ENCODE peak calls at places on chromosomes 3 and 15, in nine cellular contexts. A, W, Q, H, K, X, G, M and L are unnamed samples.

GRCh38 chr15:29612701-29613100 is 209.6 kb downstream of the TJP1 start:
- DNase-seq in A (no peak), X (no peak), H (no peak), M (no peak), G (no peak), K (peak), Q (peak), W (peak), L (peak)

GRCh38 chr3:134059680-134060560 is 30.2 kb upstream of the SLCO2A1 start:
- DNase-seq in Q (peak), W (no peak), X (peak), K (no peak), G (no peak), M (no peak), H (no peak), A (peak), L (peak)

GRCh38 chr3:105647047-105647446 is 221.8 kb downstream of the CBLB start:
- DNase-seq in G (peak), W (peak), K (peak), M (no peak), H (no peak), Q (peak), X (peak), A (no peak), L (peak)

GRCh38 chr3:124845406-124845805 is 41.8 kb downstream of the ITGB5 start:
- DNase-seq in A (no peak), X (peak), Q (peak), W (peak), M (no peak), H (peak), G (peak), K (peak), L (peak)

GRCh38 chr3:3196148-3196861 is 16.8 kb upstream of the CRBN start:
- DNase-seq in W (peak), Q (no peak), K (peak), X (peak), M (no peak), A (no peak), H (no peak), G (no peak), L (no peak)

GRCh38 chr3:177525414-177525813 is 328.1 kb upstream of the TBL1XR1 start:
- DNase-seq in X (no peak), G (no peak), M (no peak), K (no peak), H (no peak), Q (no peak), A (no peak), W (no peak), L (no peak)

GRCh38 chr3:4688411-4688810 is 195.3 kb downstream of the ITPR1 start:
- DNase-seq in Q (no peak), A (no peak), H (no peak), K (no peak), M (no peak), G (no peak), X (peak), W (peak), L (no peak)

GRCh38 chr3:140441006-140441405 is 236.9 kb upstream of the TRIM42 start:
- DNase-seq in Q (peak), A (no peak), H (peak), K (peak), W (peak), M (no peak), X (peak), G (no peak), L (peak)

GRCh38 chr3:196735751-196736150 is 3.9 kb upstream of the PAK2 start:
- DNase-seq in K (no peak), H (no peak), Q (peak), X (peak), G (no peak), A (no peak), W (no peak), M (no peak), L (no peak)

GRCh38 chr3:8503461-8503860 is 1.8 kb downstream of the LMCD1 start:
- DNase-seq in A (no peak), W (no peak), G (no peak), H (no peak), Q (no peak), K (no peak), M (no peak), X (peak), L (no peak)

GRCh38 chr3:16462679-16463078 is 50.8 kb downstream of the RFTN1 start:
- DNase-seq in A (no peak), X (no peak), Q (no peak), H (no peak), K (no peak), G (no peak), M (no peak), W (no peak), L (no peak)

GRCh38 chr3:35602395-35602936 is 36.9 kb upstream of the ARPP21 start:
- DNase-seq in Q (no peak), K (no peak), W (no peak), H (no peak), A (no peak), X (no peak), G (no peak), M (no peak), L (no peak)

GRCh38 chr3:171351676-171352075 is 108.5 kb downstream of the TNIK start:
- DNase-seq in K (peak), M (no peak), X (peak), Q (peak), W (peak), H (no peak), G (no peak), A (no peak), L (peak)

GRCh38 chr3:127986803-127987202 is 65.4 kb upstream of the SEC61A1 start:
- DNase-seq in K (no peak), M (no peak), A (no peak), H (no peak), Q (no peak), X (no peak), G (no peak), W (no peak), L (no peak)

GRCh38 chr3:83189634-83190033 is 1428.2 kb upstream of the GBE1 start:
- DNase-seq in W (no peak), X (no peak), G (no peak), A (no peak), Q (no peak), K (no peak), H (no peak), M (no peak), L (no peak)

GRCh38 chr3:112873632-112874031 is 27.0 kb upstream of the CD200R1L start:
- DNase-seq in M (no peak), A (no peak), K (no peak), Q (no peak), X (no peak), H (no peak), G (no peak), W (no peak), L (no peak)

GRCh38 chr15:77180270-77180669 is 109.4 kb upstream of the TSPAN3 start:
- DNase-seq in H (no peak), X (no peak), A (no peak), M (no peak), G (no peak), Q (no peak), K (no peak), W (no peak), L (no peak)

GRCh38 chr3:183178833-183179549 is 16.5 kb upstream of the LAMP3 start:
- DNase-seq in K (peak), W (peak), H (peak), X (peak), Q (no peak), G (no peak), M (peak), A (no peak), L (peak)

GRCh38 chr3:182979103-182979697 is 1.1 kb downstream of the DCUN1D1 start:
- DNase-seq in W (peak), X (no peak), K (no peak), H (no peak), Q (peak), A (no peak), G (no peak), M (no peak), L (no peak)

GRCh38 chr3:188345223-188345622 is 191.3 kb downstream of the LPP start:
- DNase-seq in W (peak), G (no peak), M (no peak), Q (peak), X (peak), A (no peak), K (peak), H (no peak), L (peak)

GRCh38 chr3:23685484-23686258 is 120.1 kb upstream of the UBE2E1 start:
- DNase-seq in H (peak), M (no peak), G (peak), W (peak), K (peak), Q (peak), X (peak), A (peak), L (peak)

GRCh38 chr15:78853500-78853899 is 19.2 kb upstream of the MORF4L1 start:
- DNase-seq in W (no peak), Q (no peak), M (no peak), A (no peak), G (no peak), X (no peak), H (no peak), K (no peak), L (no peak)

GRCh38 chr3:39724233-39724846 is 85.1 kb upstream of the MYRIP start:
- DNase-seq in M (no peak), K (no peak), X (peak), H (no peak), Q (no peak), G (no peak), A (no peak), W (peak), L (peak)

GRCh38 chr3:34376691-34377090 is 578.3 kb downstream of the PDCD6IP start:
- DNase-seq in X (no peak), G (no peak), H (no peak), A (no peak), Q (no peak), M (no peak), K (no peak), W (no peak), L (no peak)

GRCh38 chr3:130662407-130663028 is 84.1 kb downstream of the PIK3R4 start:
- DNase-seq in H (no peak), W (peak), K (no peak), Q (no peak), G (no peak), M (no peak), A (no peak), X (no peak), L (peak)

GRCh38 chr3:152338159-152338720 is 69.5 kb downstream of the MBNL1 start:
- DNase-seq in M (no peak), A (no peak), W (no peak), K (no peak), Q (no peak), H (no peak), X (no peak), G (no peak), L (no peak)

GRCh38 chr3:98596902-98597500 is 3.6 kb upstream of the CPOX start:
- DNase-seq in A (no peak), X (peak), H (no peak), Q (peak), K (peak), G (no peak), M (no peak), W (peak), L (peak)

GRCh38 chr15:39300451-39301153 is 280.3 kb upstream of the THBS1 start:
- DNase-seq in K (peak), Q (peak), H (no peak), M (no peak), W (peak), G (no peak), A (no peak), X (peak), L (peak)

GRCh38 chr3:160450846-160451245 is 1.3 kb upstream of the TRIM59 start:
- DNase-seq in H (no peak), A (no peak), W (peak), K (peak), Q (peak), M (no peak), X (peak), G (no peak), L (peak)

GRCh38 chr15:74850398-74850797 is 7.4 kb upstream of the ULK3 start:
- DNase-seq in Q (no peak), K (no peak), A (no peak), X (no peak), H (no peak), M (no peak), G (no peak), W (no peak), L (no peak)

GRCh38 chr15:32818758-32819405 is 101.1 kb downstream of the GREM1 start:
- DNase-seq in G (no peak), W (peak), X (peak), M (no peak), Q (peak), K (no peak), A (no peak), H (no peak), L (peak)

DNA sequence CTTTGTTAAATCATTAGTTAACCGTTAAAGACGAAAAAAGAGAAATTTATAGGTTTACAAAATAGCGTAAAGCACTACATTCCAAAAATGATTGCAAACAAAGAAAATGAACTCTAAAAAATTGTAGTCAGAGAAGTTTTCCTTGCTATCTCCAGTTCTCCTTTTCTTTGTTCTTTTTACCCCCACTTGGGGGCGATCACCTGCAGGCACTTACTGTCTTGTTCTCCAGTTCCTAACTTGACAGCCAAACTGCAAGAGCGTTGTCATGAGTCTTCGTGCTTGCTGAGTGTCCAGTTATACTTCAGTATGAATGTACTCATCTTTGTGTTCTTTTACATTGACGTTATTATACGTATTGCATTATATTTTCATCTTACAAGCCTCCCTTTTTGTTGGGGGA is 54.5 kb downstream of the CHD2 start:
- DNase-seq in W (no peak), A (no peak), K (no peak), G (no peak), Q (no peak), M (no peak), H (no peak), X (peak), L (no peak)
- TF ChIP-seq CTCF in W (peak), A (no peak), K (peak), G (peak), Q (peak), M (peak), H (no peak), X (peak), L (peak)

GRCh38 chr15:40930430-40931299 is 1.5 kb downstream of the DLL4 start:
- DNase-seq in X (no peak), W (peak), G (no peak), M (peak), A (no peak), K (no peak), Q (peak), H (peak), L (peak)
- H3K4me3 ChIP-seq in X (no peak), W (peak), G (peak), M (peak), A (peak), K (peak), Q (peak), H (peak), L (peak)

GRCh38 chr15:40328176-40328575 is 4.7 kb downstream of the INAFM2 start:
- DNase-seq in Q (peak), W (peak), H (no peak), G (no peak), K (no peak), A (no peak), X (no peak), M (no peak), L (peak)
- TF ChIP-seq CTCF in Q (no peak), W (no peak), H (no peak), G (no peak), K (no peak), A (no peak), X (no peak), M (no peak), L (no peak)

GRCh38 chr3:71503525-71504249 is 79.8 kb downstream of the FOXP1 start:
- DNase-seq in A (no peak), H (no peak), W (peak), X (peak), M (no peak), G (no peak), K (peak), Q (peak), L (peak)

GRCh38 chr3:71509024-71509423 is 74.5 kb downstream of the FOXP1 start:
- DNase-seq in H (no peak), M (no peak), W (no peak), A (no peak), K (peak), Q (peak), X (no peak), G (no peak), L (no peak)

GRCh38 chr3:71502066-71502465 is 81.5 kb downstream of the FOXP1 start:
- DNase-seq in W (no peak), X (no peak), K (no peak), G (no peak), A (no peak), M (no peak), H (no peak), Q (no peak), L (no peak)

GRCh38 chr3:71500696-71501095 is 82.8 kb downstream of the FOXP1 start:
- DNase-seq in Q (no peak), K (no peak), M (no peak), G (no peak), A (no peak), X (no peak), W (no peak), H (no peak), L (no peak)

GRCh38 chr3:71504250-71505036 is 79.1 kb downstream of the FOXP1 start:
- DNase-seq in G (no peak), H (no peak), A (no peak), M (no peak), Q (peak), X (peak), K (peak), W (peak), L (peak)
- H3K4me3 ChIP-seq in G (no peak), H (no peak), A (no peak), M (no peak), Q (peak), X (peak), K (peak), W (peak), L (peak)

GRCh38 chr3:170052398-170052797 is 14.6 kb downstream of the GPR160 start:
- DNase-seq in A (no peak), Q (no peak), G (no peak), X (no peak), M (no peak), K (no peak), W (no peak), H (no peak), L (no peak)

GRCh38 chr3:170056710-170057454 is 19.1 kb downstream of the GPR160 start:
- DNase-seq in H (no peak), K (no peak), Q (no peak), G (no peak), W (no peak), X (no peak), M (no peak), A (no peak), L (no peak)

GRCh38 chr3:170057550-170057949 is 19.8 kb downstream of the GPR160 start:
- DNase-seq in M (no peak), W (no peak), A (no peak), H (no peak), K (no peak), Q (no peak), X (no peak), G (no peak), L (no peak)

GRCh38 chr3:170055209-170055608 is 17.4 kb downstream of the GPR160 start:
- DNase-seq in Q (peak), G (no peak), M (no peak), H (no peak), W (no peak), A (no peak), X (peak), K (peak), L (no peak)

GRCh38 chr3:170054204-170054603 is 16.4 kb downstream of the GPR160 start:
- DNase-seq in G (no peak), X (no peak), Q (no peak), H (no peak), M (no peak), A (no peak), K (no peak), W (peak), L (peak)
- TF ChIP-seq CTCF in G (no peak), X (peak), Q (peak), H (no peak), M (peak), A (no peak), K (peak), W (peak), L (peak)

GRCh38 chr3:32105291-32106131 is 909 bp upstream of the GPD1L start:
- DNase-seq in Q (peak), G (no peak), X (peak), H (no peak), M (no peak), K (no peak), W (no peak), A (no peak), L (peak)
- H3K4me3 ChIP-seq in Q (no peak), G (peak), X (no peak), H (peak), M (peak), K (no peak), W (no peak), A (peak), L (no peak)

GRCh38 chr15:100919481-100920405 is 586 bp downstream of the LRRK1 start:
- DNase-seq in G (no peak), H (peak), A (peak), K (no peak), Q (peak), M (peak), W (peak), X (peak), L (no peak)
- TF ChIP-seq CTCF in G (peak), H (no peak), A (no peak), K (no peak), Q (no peak), M (no peak), W (no peak), X (no peak), L (no peak)